ENCODE peak calls at places on chromosome 19, in seven cellular contexts. One of them, this sample, is unnamed.

GRCh38 chr19:21197589-21198295 is 55.9 kb downstream of the ZNF431 start:
- DNase-seq in foreskin fibroblast: no peak
- DNase-seq in colonic mucosa: no peak
- DNase-seq in PC-3: no peak
- DNase-seq in cardiac fibroblast: peak
- DNase-seq in left lung: no peak
- DNase-seq in transverse colon: no peak
- DNase-seq in this sample: no peak

GRCh38 chr19:32812571-32812970 is 57.0 kb downstream of the SLC7A9 start:
- DNase-seq in foreskin fibroblast: no peak
- DNase-seq in PC-3: no peak
- DNase-seq in colonic mucosa: no peak
- DNase-seq in cardiac fibroblast: no peak
- DNase-seq in left lung: no peak
- DNase-seq in transverse colon: no peak
- DNase-seq in this sample: no peak

GRCh38 chr19:29845576-29846176 is 33.9 kb downstream of the CCNE1 start:
- DNase-seq in PC-3: no peak
- DNase-seq in transverse colon: peak
- DNase-seq in colonic mucosa: peak
- DNase-seq in foreskin fibroblast: peak
- DNase-seq in left lung: no peak
- DNase-seq in cardiac fibroblast: peak
- DNase-seq in this sample: no peak

GRCh38 chr19:40424637-40425449 is 949 bp downstream of the SERTAD1 start:
- DNase-seq in transverse colon: no peak
- DNase-seq in PC-3: no peak
- DNase-seq in colonic mucosa: peak
- DNase-seq in cardiac fibroblast: peak
- DNase-seq in left lung: no peak
- DNase-seq in foreskin fibroblast: no peak
- DNase-seq in this sample: peak

GRCh38 chr19:33434090-33434885 is 60.8 kb downstream of the CEBPG start:
- DNase-seq in transverse colon: no peak
- DNase-seq in colonic mucosa: no peak
- DNase-seq in PC-3: no peak
- DNase-seq in cardiac fibroblast: no peak
- DNase-seq in left lung: peak
- DNase-seq in foreskin fibroblast: no peak
- DNase-seq in this sample: no peak

GRCh38 chr19:18450934-18451836 is 13.3 kb upstream of the ISYNA1 start:
- DNase-seq in transverse colon: peak
- DNase-seq in left lung: peak
- DNase-seq in PC-3: peak
- DNase-seq in colonic mucosa: peak
- DNase-seq in foreskin fibroblast: peak
- DNase-seq in cardiac fibroblast: peak
- DNase-seq in this sample: peak

GRCh38 chr19:46839752-46840151 is 10.9 kb downstream of the AP2S1 start:
- DNase-seq in left lung: no peak
- DNase-seq in foreskin fibroblast: no peak
- DNase-seq in transverse colon: peak
- DNase-seq in cardiac fibroblast: no peak
- DNase-seq in colonic mucosa: peak
- DNase-seq in PC-3: no peak
- DNase-seq in this sample: peak

GRCh38 chr19:46648961-46649960 is 11.7 kb downstream of the DACT3 start:
- DNase-seq in foreskin fibroblast: no peak
- DNase-seq in left lung: no peak
- DNase-seq in colonic mucosa: no peak
- DNase-seq in PC-3: no peak
- DNase-seq in transverse colon: no peak
- DNase-seq in cardiac fibroblast: no peak
- DNase-seq in this sample: no peak

GRCh38 chr19:40467007-40467565 is 285 bp downstream of the SPTBN4 start:
- DNase-seq in colonic mucosa: no peak
- DNase-seq in foreskin fibroblast: no peak
- DNase-seq in cardiac fibroblast: no peak
- DNase-seq in PC-3: no peak
- DNase-seq in transverse colon: no peak
- DNase-seq in left lung: no peak
- DNase-seq in this sample: no peak

GRCh38 chr19:40147693-40148347 is 43.4 kb upstream of the MAP3K10 start:
- DNase-seq in foreskin fibroblast: peak
- DNase-seq in transverse colon: peak
- DNase-seq in colonic mucosa: no peak
- DNase-seq in cardiac fibroblast: peak
- DNase-seq in left lung: no peak
- DNase-seq in PC-3: peak
- DNase-seq in this sample: peak

GRCh38 chr19:33781536-33781935 is 15.1 kb upstream of the KCTD15 start:
- DNase-seq in left lung: no peak
- DNase-seq in foreskin fibroblast: no peak
- DNase-seq in PC-3: no peak
- DNase-seq in colonic mucosa: no peak
- DNase-seq in cardiac fibroblast: no peak
- DNase-seq in transverse colon: no peak
- DNase-seq in this sample: no peak

GRCh38 chr19:1324792-1325567 is 39.3 kb downstream of the EFNA2 start:
- DNase-seq in PC-3: peak
- DNase-seq in transverse colon: peak
- DNase-seq in cardiac fibroblast: peak
- DNase-seq in left lung: peak
- DNase-seq in colonic mucosa: peak
- DNase-seq in foreskin fibroblast: peak
- DNase-seq in this sample: peak
- H3K4me3 ChIP-seq in PC-3: peak
- H3K4me3 ChIP-seq in transverse colon: peak
- H3K4me3 ChIP-seq in cardiac fibroblast: peak
- H3K4me3 ChIP-seq in left lung: peak
- H3K4me3 ChIP-seq in colonic mucosa: peak
- H3K4me3 ChIP-seq in foreskin fibroblast: peak
- H3K4me3 ChIP-seq in this sample: peak

DNA sequence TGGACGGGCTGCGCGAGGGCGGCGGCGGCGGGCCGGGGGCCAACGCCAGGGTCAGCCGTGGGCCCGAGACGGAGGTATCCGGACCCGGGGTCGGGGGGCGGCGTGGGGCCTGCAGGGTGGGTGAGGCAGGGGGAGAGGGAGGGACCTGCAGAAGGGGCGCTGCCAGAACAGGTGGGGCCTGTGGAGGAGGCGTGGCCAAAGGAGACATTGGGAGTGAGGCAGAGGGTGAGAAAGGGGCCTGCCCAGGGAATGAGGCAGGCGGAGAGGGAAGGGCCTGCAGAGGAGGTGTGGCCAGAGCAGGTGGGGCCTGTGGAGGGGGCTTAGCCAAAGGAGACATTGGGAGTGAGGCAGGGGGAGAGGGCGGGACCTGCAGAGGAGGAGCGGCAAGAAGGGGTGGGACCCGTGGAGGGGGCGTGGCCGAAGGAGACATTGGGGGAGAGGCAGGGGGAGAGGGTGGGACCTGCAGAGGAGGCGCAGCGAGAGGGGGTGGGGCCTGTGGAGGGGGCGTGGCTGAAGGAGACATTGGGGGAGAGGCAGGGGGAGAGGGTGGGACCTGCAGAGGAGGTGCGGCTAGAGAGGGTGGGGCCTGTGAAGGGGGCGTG is 4.2 kb downstream of the PRR36 start:
- DNase-seq in foreskin fibroblast: no peak
- DNase-seq in colonic mucosa: peak
- DNase-seq in left lung: no peak
- DNase-seq in cardiac fibroblast: peak
- DNase-seq in PC-3: peak
- DNase-seq in transverse colon: peak
- DNase-seq in this sample: no peak
- H3K4me3 ChIP-seq in foreskin fibroblast: peak
- H3K4me3 ChIP-seq in colonic mucosa: peak
- H3K4me3 ChIP-seq in left lung: peak
- H3K4me3 ChIP-seq in cardiac fibroblast: no peak
- H3K4me3 ChIP-seq in PC-3: peak
- H3K4me3 ChIP-seq in transverse colon: peak
- H3K4me3 ChIP-seq in this sample: no peak

DNA sequence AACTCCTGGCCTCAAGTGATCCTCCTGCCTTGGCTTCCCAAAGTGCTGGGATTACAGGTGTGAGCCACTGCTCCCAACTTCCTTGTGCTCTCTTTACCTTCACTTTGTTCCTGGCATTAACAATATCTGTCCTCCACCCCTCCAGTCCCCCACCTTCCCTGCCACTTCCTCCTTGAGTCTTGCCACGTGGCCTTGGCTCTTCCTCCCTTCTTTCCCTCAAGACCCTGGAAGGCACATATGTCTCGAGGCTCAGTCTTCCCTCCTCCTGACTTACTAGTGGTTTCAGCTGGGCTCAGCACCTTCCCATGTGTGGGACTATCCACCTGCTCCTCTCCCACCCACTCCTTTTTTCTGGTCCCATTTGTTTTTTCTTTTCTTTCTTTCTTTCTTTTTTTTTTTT is 70.6 kb downstream of the IER2 start:
- DNase-seq in PC-3: no peak
- DNase-seq in transverse colon: no peak
- DNase-seq in cardiac fibroblast: no peak
- DNase-seq in left lung: no peak
- DNase-seq in foreskin fibroblast: no peak
- DNase-seq in colonic mucosa: no peak
- DNase-seq in this sample: no peak
- H3K4me3 ChIP-seq in PC-3: no peak
- H3K4me3 ChIP-seq in transverse colon: no peak
- H3K4me3 ChIP-seq in cardiac fibroblast: no peak
- H3K4me3 ChIP-seq in left lung: no peak
- H3K4me3 ChIP-seq in foreskin fibroblast: no peak
- H3K4me3 ChIP-seq in colonic mucosa: no peak
- H3K4me3 ChIP-seq in this sample: no peak

GRCh38 chr19:1258161-1258492 is 9.7 kb downstream of the MIDN start:
- DNase-seq in PC-3: no peak
- DNase-seq in foreskin fibroblast: no peak
- DNase-seq in colonic mucosa: no peak
- DNase-seq in transverse colon: no peak
- DNase-seq in cardiac fibroblast: no peak
- DNase-seq in left lung: no peak
- DNase-seq in this sample: no peak

GRCh38 chr19:1259873-1260748 is 9.0 kb upstream of the CIRBP start:
- DNase-seq in transverse colon: peak
- DNase-seq in cardiac fibroblast: no peak
- DNase-seq in foreskin fibroblast: no peak
- DNase-seq in left lung: peak
- DNase-seq in PC-3: no peak
- DNase-seq in colonic mucosa: peak
- DNase-seq in this sample: no peak

GRCh38 chr19:1258707-1259205 is 10.4 kb downstream of the MIDN start:
- DNase-seq in PC-3: no peak
- DNase-seq in colonic mucosa: no peak
- DNase-seq in transverse colon: no peak
- DNase-seq in cardiac fibroblast: no peak
- DNase-seq in left lung: no peak
- DNase-seq in foreskin fibroblast: no peak
- DNase-seq in this sample: no peak

GRCh38 chr19:1260749-1261511 is 8.2 kb upstream of the CIRBP start:
- DNase-seq in left lung: peak
- DNase-seq in transverse colon: peak
- DNase-seq in cardiac fibroblast: peak
- DNase-seq in PC-3: peak
- DNase-seq in foreskin fibroblast: peak
- DNase-seq in colonic mucosa: peak
- DNase-seq in this sample: peak

DNA sequence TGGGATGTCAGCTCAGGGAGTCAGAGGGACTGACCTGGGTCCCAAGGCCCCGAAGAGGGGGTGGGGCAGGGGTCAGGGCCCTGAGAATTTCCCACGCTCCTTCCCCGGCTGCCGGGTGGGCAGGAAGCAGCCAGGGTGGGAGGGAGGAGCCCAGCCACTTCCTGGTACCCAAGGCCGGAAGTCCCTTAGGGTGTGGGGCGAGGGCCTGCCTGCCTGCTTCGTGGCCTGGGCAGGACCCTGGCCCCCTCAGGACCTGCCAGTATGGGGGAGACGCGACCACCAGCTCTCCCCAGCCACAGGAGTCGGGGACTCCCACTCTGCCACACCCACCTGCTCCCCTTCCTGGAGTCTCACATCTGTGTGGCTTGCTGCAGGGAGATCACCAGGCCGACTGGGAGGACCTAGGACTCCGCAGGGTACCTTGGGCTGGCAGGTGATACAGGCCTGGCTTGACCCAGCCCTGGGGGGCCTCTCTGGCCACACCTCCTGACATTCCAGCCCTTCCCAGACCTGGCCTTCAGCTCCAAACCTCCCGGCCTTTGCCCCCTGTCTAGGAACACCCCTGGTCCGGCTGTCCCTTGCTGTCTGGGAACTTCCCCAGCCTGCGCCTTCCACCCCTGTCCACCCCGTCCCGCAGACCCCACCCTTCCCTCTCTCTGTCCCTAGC is 9.8 kb upstream of the CIRBP start:
- DNase-seq in colonic mucosa: peak
- DNase-seq in foreskin fibroblast: no peak
- DNase-seq in cardiac fibroblast: peak
- DNase-seq in transverse colon: peak
- DNase-seq in PC-3: peak
- DNase-seq in left lung: peak
- DNase-seq in this sample: peak
- H3K4me3 ChIP-seq in colonic mucosa: peak
- H3K4me3 ChIP-seq in foreskin fibroblast: no peak
- H3K4me3 ChIP-seq in cardiac fibroblast: no peak
- H3K4me3 ChIP-seq in transverse colon: peak
- H3K4me3 ChIP-seq in PC-3: no peak
- H3K4me3 ChIP-seq in left lung: peak
- H3K4me3 ChIP-seq in this sample: no peak

GRCh38 chr19:44540736-44541135 is 11.3 kb upstream of the CEACAM20 start:
- DNase-seq in left lung: no peak
- DNase-seq in transverse colon: no peak
- DNase-seq in PC-3: no peak
- DNase-seq in foreskin fibroblast: no peak
- DNase-seq in colonic mucosa: no peak
- DNase-seq in cardiac fibroblast: no peak
- DNase-seq in this sample: no peak
- H3K4me3 ChIP-seq in left lung: no peak
- H3K4me3 ChIP-seq in transverse colon: no peak
- H3K4me3 ChIP-seq in PC-3: no peak
- H3K4me3 ChIP-seq in foreskin fibroblast: no peak
- H3K4me3 ChIP-seq in colonic mucosa: no peak
- H3K4me3 ChIP-seq in cardiac fibroblast: no peak
- H3K4me3 ChIP-seq in this sample: no peak

GRCh38 chr19:3591876-3592613 is 6.8 kb downstream of the GIPC3 start:
- DNase-seq in left lung: no peak
- DNase-seq in PC-3: no peak
- DNase-seq in cardiac fibroblast: peak
- DNase-seq in colonic mucosa: no peak
- DNase-seq in transverse colon: no peak
- DNase-seq in foreskin fibroblast: no peak
- DNase-seq in this sample: no peak
- H3K4me3 ChIP-seq in left lung: no peak
- H3K4me3 ChIP-seq in PC-3: no peak
- H3K4me3 ChIP-seq in cardiac fibroblast: no peak
- H3K4me3 ChIP-seq in colonic mucosa: no peak
- H3K4me3 ChIP-seq in transverse colon: no peak
- H3K4me3 ChIP-seq in foreskin fibroblast: no peak
- H3K4me3 ChIP-seq in this sample: no peak

GRCh38 chr19:48739400-48739825 is 997 bp downstream of the RASIP1 start:
- DNase-seq in foreskin fibroblast: no peak
- DNase-seq in cardiac fibroblast: no peak
- DNase-seq in transverse colon: no peak
- DNase-seq in left lung: no peak
- DNase-seq in colonic mucosa: no peak
- DNase-seq in PC-3: no peak
- DNase-seq in this sample: no peak
- H3K4me3 ChIP-seq in foreskin fibroblast: peak
- H3K4me3 ChIP-seq in cardiac fibroblast: no peak
- H3K4me3 ChIP-seq in transverse colon: peak
- H3K4me3 ChIP-seq in left lung: peak
- H3K4me3 ChIP-seq in colonic mucosa: peak
- H3K4me3 ChIP-seq in PC-3: no peak
- H3K4me3 ChIP-seq in this sample: no peak